ENCODE peak calls at places on chromosomes 5 and 9, in five cellular contexts. C is foreskin fibroblast; F is activated effector memory CD4-positive, alpha-beta T cell treated with anti-CD3 and anti-CD28 coated beads, Interleukin-2, amount 50 U/mL, for 16 hours; G is IMR-90; H is ACHN. E is an unnamed sample.

GRCh38 chr5:115842089-115842881 is 550 bp downstream of the AP3S1 start:
- DNase-seq in C (peak; percentile 77), F (no peak), G (no peak), H (peak; percentile 69), E (peak; percentile 77)

GRCh38 chr9:13444696-13445095 is 165.2 kb upstream of the MPDZ start:
- DNase-seq in C (no peak), F (no peak), G (no peak), H (no peak), E (no peak)

GRCh38 chr5:111223790-111224560 is at the start of gene CAMK4:
- DNase-seq in C (peak; percentile 90), F (peak; percentile 92), G (peak; percentile 73), H (peak; percentile 78), E (peak; percentile 79)

GRCh38 chr9:94212091-94212490 is 47.0 kb upstream of the ZNF169 start:
- DNase-seq in C (no peak), F (no peak), G (peak; percentile 74), H (no peak), E (peak; percentile 14)

GRCh38 chr5:35856186-35857003 is at the start of gene IL7R:
- DNase-seq in C (no peak), F (peak; percentile 66), G (peak; percentile 79), H (no peak), E (peak; percentile 76)

GRCh38 chr9:3664044-3664443 is 138.2 kb upstream of the RFX3 start:
- DNase-seq in C (no peak), F (no peak), G (peak; percentile 57), H (no peak), E (no peak)

GRCh38 chr5:160438316-160439204 is 16.9 kb downstream of the PTTG1 start:
- DNase-seq in C (peak; percentile 84), F (peak; percentile 82), G (peak; percentile 60), H (peak; percentile 54), E (peak; percentile 70)

GRCh38 chr5:160090059-160090458 is 29.2 kb downstream of the PWWP2A start:
- DNase-seq in C (no peak), F (no peak), G (no peak), H (no peak), E (no peak)

GRCh38 chr5:171747061-171747859 is 38.4 kb upstream of the SMIM23 start:
- DNase-seq in C (no peak), F (no peak), G (no peak), H (no peak), E (no peak)

GRCh38 chr5:2948875-2949274 is 197.4 kb upstream of the IRX2 start:
- DNase-seq in C (no peak), F (no peak), G (no peak), H (no peak), E (no peak)

GRCh38 chr5:76689321-76690026 is 26.5 kb upstream of the F2R start:
- DNase-seq in C (peak; percentile 88), F (no peak), G (peak; percentile 96), H (peak; percentile 8), E (peak; percentile 93)

GRCh38 chr9:16154570-16155078 is 601.8 kb downstream of the CCDC171 start:
- DNase-seq in C (no peak), F (no peak), G (no peak), H (no peak), E (no peak)

GRCh38 chr5:146574713-146575112 is 58.7 kb upstream of the GPR151 start:
- DNase-seq in C (no peak), F (no peak), G (no peak), H (no peak), E (no peak)

GRCh38 chr5:61675015-61675692 is 343.1 kb downstream of the ZSWIM6 start:
- DNase-seq in C (no peak), F (no peak), G (no peak), H (no peak), E (no peak)

GRCh38 chr9:105269593-105269992 is 25.1 kb downstream of the SLC44A1 start:
- DNase-seq in C (no peak), F (no peak), G (no peak), H (no peak), E (no peak)

GRCh38 chr9:80755586-80755985 is 933.8 kb downstream of the TLE1 start:
- DNase-seq in C (no peak), F (no peak), G (no peak), H (no peak), E (no peak)

GRCh38 chr5:39253211-39253610 is 33.8 kb upstream of the FYB1 start:
- DNase-seq in C (peak; percentile 62), F (no peak), G (peak; percentile 43), H (no peak), E (peak; percentile 47)

GRCh38 chr9:130461218-130461630 is 16.5 kb downstream of the ASS1 start:
- DNase-seq in C (peak; percentile 66), F (peak; percentile 90), G (peak; percentile 12), H (peak; percentile 33), E (peak; percentile 53)